ENCODE peak calls at places on chromosomes 13 and 19, in four cellular contexts. C is cardiac muscle cell, R is omental fat pad, Q is PC-3. N is an unnamed sample.

GRCh38 chr13:32164622-32165268 is 133.2 kb downstream of the FRY start:
- DNase-seq in R (no peak), C (peak), Q (peak), N (peak)

GRCh38 chr19:41521860-41522555 is 54.0 kb upstream of the CEACAM21 start:
- DNase-seq in R (no peak), C (peak), Q (no peak), N (no peak)

GRCh38 chr19:55087542-55087935 is 11.9 kb downstream of the EPS8L1 start:
- DNase-seq in C (no peak), Q (no peak), R (no peak), N (no peak)

GRCh38 chr19:16324384-16325160 is at the start of gene KLF2:
- DNase-seq in R (peak), C (peak), Q (peak), N (peak)

GRCh38 chr13:83880275-83881027 is 1.8 kb downstream of the SLITRK1 start:
- DNase-seq in R (no peak), Q (no peak), C (no peak), N (no peak)

GRCh38 chr19:24057144-24057543 is 29.8 kb upstream of the ZNF254 start:
- DNase-seq in Q (no peak), R (no peak), C (no peak), N (no peak)

GRCh38 chr13:73984201-73984600 is 150.0 kb downstream of the KLF12 start:
- DNase-seq in C (no peak), Q (no peak), R (no peak), N (no peak)

GRCh38 chr19:35753634-35754364 is 3.0 kb downstream of the HSPB6 start:
- DNase-seq in R (no peak), C (no peak), Q (no peak), N (no peak)

GRCh38 chr13:109154546-109154945 is 525.1 kb downstream of the MYO16 start:
- DNase-seq in Q (no peak), R (no peak), C (no peak), N (peak)

GRCh38 chr13:41271456-41272285 is 8.3 kb upstream of the MTRF1 start:
- DNase-seq in Q (no peak), C (no peak), R (no peak), N (no peak)

GRCh38 chr13:108572782-108573211 is 56.6 kb upstream of the MYO16 start:
- DNase-seq in Q (no peak), R (no peak), C (peak), N (peak)

GRCh38 chr19:13978306-13978705 is 26.0 kb downstream of the DCAF15 start:
- DNase-seq in C (peak), R (peak), Q (no peak), N (no peak)

GRCh38 chr13:43444085-43444484 is 342.7 kb downstream of the ENOX1 start:
- DNase-seq in C (no peak), Q (no peak), R (no peak), N (no peak)

GRCh38 chr19:3976495-3977241 is 5.8 kb upstream of the DAPK3 start:
- DNase-seq in Q (no peak), C (no peak), R (no peak), N (no peak)

GRCh38 chr19:46661735-46662592 is 982 bp upstream of the DACT3 start:
- DNase-seq in R (peak), Q (peak), C (peak), N (peak)

GRCh38 chr19:32674153-32674958 is 624 bp downstream of the ANKRD27 start:
- DNase-seq in C (no peak), Q (no peak), R (no peak), N (peak)

GRCh38 chr13:65943711-65944110 is 1286.4 kb downstream of the PCDH9 start:
- DNase-seq in C (no peak), R (no peak), Q (no peak), N (peak)

DNA sequence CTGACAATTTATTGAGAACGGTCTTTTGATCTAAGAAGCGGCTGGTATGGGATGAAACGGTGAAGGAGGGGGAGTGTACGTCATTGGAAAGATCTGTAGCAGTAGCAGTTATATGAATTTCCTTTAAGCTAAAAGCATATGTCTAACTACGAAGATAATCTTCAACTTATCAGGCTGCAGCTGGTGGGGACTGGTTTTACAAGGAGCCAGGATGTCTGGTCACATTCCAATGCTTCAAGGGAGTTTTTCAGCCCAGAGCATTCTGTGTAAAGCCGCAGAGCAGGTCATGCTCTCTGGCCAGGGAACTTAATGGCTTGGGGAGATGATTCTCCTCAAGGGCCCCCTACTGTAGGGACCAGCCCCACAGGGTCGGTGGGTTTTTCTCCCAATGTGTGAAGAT is 29.2 kb downstream of the CLEC4M start:
- DNase-seq in C (peak), R (no peak), Q (peak), N (no peak)
- TF ChIP-seq CTCF in C (no peak), R (no peak), Q (no peak), N (no peak)

DNA sequence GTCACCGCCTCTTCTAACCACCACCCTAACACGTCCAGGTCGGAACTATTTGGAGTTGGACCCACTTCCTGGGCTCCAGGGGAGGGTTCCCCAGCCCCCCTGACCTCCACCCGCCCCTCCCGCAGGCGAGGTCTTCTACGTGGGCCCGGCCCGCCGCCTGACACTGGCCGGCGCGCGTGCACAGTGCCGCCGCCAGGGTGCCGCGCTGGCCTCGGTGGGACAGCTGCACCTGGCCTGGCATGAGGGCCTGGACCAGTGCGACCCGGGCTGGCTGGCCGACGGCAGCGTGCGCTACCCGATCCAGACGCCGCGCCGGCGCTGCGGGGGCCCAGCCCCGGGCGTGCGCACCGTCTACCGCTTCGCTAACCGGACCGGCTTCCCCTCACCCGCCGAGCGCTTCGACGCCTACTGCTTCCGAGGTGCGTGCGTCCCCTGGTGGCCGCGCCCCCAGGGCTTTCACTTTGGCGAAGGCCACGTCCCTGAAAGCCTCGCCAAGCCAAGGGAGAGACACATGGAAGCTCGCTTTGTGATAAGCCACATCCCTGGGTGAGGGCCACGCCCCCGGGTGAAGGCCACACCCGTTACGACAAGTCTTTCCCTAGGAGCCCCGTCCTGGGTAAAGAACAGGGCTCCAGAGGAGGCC is 13.2 kb downstream of the NCAN start:
- DNase-seq in R (no peak), C (peak), Q (peak), N (peak)
- TF ChIP-seq CTCF in R (no peak), C (peak), Q (peak), N (peak)

GRCh38 chr13:75299206-75299605 is 182.8 kb downstream of the TBC1D4 start:
- DNase-seq in C (peak), Q (no peak), R (no peak), N (no peak)

GRCh38 chr13:75299913-75300862 is 181.8 kb downstream of the TBC1D4 start:
- DNase-seq in Q (peak), R (no peak), C (no peak), N (peak)

GRCh38 chr13:75305057-75305456 is 176.9 kb downstream of the TBC1D4 start:
- DNase-seq in R (no peak), C (peak), Q (no peak), N (no peak)

GRCh38 chr13:75303295-75303694 is 178.7 kb downstream of the TBC1D4 start:
- DNase-seq in R (no peak), C (no peak), Q (no peak), N (no peak)

GRCh38 chr13:75302031-75302430 is 179.9 kb downstream of the TBC1D4 start:
- DNase-seq in R (no peak), Q (no peak), C (no peak), N (no peak)
- TF ChIP-seq CTCF in R (no peak), Q (no peak), C (no peak), N (no peak)

DNA sequence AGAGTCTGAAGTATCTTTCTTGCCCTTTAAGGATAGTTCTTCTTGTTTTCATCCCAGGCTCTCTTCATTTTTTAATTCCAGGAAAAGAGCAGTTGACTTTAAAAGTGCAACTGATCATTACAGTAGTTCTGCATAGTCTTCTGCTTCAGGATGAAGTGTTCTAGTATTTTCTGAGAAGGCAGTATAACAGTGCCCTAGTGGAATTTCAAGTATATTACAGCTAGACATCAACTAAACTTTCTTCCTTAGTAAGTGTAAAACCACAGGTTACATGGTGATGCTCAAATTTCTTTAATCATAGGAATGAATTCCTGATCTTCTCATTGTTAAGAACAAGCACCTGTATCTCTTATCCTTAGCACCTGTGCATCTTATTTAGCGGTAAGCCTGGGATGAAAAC is 10.9 kb downstream of the NUFIP1 start:
- DNase-seq in C (no peak), R (no peak), Q (no peak), N (no peak)
- TF ChIP-seq CTCF in C (peak), R (no peak), Q (no peak), N (no peak)

GRCh38 chr13:49561064-49561410 is 24.3 kb downstream of the RCBTB1 start:
- DNase-seq in C (peak), R (no peak), Q (no peak), N (no peak)

GRCh38 chr13:49563513-49563912 is 21.8 kb downstream of the RCBTB1 start:
- DNase-seq in R (no peak), Q (no peak), C (no peak), N (peak)

GRCh38 chr13:49559006-49559405 is 26.4 kb downstream of the RCBTB1 start:
- DNase-seq in Q (no peak), R (no peak), C (no peak), N (no peak)

DNA sequence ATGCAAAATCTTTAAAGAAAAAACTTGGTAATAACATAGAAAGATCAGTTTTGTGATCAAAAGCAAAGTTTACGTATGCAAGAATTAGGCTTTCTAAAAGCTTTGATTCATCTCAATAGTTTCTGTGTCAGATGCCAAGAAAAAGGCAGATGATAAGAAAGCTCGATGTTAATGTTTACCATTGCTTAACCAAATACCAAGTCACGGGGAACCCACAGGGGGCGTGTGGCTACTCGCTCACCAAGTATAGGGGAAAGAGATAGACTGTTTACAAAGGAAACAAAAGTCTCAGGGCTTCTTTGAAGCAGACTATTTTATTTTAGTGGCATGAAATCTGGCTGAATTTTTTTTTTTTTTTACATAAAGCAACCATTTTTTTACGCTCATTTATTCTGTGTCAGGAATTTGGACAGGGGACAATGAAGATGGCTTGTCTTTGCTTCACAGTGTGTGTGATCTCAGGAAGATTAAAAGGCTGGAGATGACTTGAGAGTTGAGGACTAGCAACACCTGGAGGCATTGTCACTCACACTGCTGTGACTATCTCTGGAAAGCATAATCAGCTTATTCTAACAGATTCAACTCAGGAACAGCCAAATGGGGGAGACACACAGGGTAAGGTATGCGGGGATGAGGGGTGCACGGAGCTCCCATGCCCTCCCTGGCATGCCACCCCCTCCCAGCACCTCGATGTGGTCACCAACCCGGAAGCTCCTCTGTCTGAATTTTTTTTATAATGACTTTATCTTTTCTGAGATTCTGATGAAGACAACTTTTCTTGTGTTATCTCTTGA is 24.9 kb downstream of the RCBTB1 start:
- DNase-seq in Q (peak), C (peak), R (no peak), N (peak)
- TF ChIP-seq CTCF in Q (peak), C (peak), R (no peak), N (no peak)

GRCh38 chr13:67841071-67841470 is 610.9 kb upstream of the PCDH9 start:
- DNase-seq in R (no peak), Q (no peak), C (no peak), N (no peak)
- TF ChIP-seq CTCF in R (no peak), Q (peak), C (no peak), N (no peak)

GRCh38 chr19:50258918-50259372 is 55.5 kb downstream of the MYH14 start:
- DNase-seq in C (no peak), Q (peak), R (no peak), N (no peak)

GRCh38 chr19:50252887-50253268 is 49.5 kb downstream of the MYH14 start:
- DNase-seq in Q (no peak), C (no peak), R (no peak), N (no peak)

GRCh38 chr19:50257141-50257540 is 53.7 kb downstream of the MYH14 start:
- DNase-seq in R (no peak), Q (no peak), C (no peak), N (no peak)

GRCh38 chr19:50252111-50252886 is 48.9 kb downstream of the MYH14 start:
- DNase-seq in Q (peak), R (no peak), C (no peak), N (no peak)

GRCh38 chr19:50255115-50255514 is 51.7 kb downstream of the MYH14 start:
- DNase-seq in C (no peak), R (no peak), Q (peak), N (no peak)
- TF ChIP-seq CTCF in C (peak), R (no peak), Q (peak), N (no peak)

GRCh38 chr13:98564204-98564603 is 12.7 kb downstream of the STK24 start:
- DNase-seq in Q (no peak), C (no peak), R (no peak), N (no peak)

GRCh38 chr13:98567140-98567539 is 9.8 kb downstream of the STK24 start:
- DNase-seq in C (no peak), R (no peak), Q (no peak), N (no peak)

GRCh38 chr13:98557934-98558630 is 18.8 kb downstream of the STK24 start:
- DNase-seq in R (no peak), Q (no peak), C (no peak), N (no peak)

GRCh38 chr13:98565726-98566577 is 11.0 kb downstream of the STK24 start:
- DNase-seq in R (no peak), Q (no peak), C (no peak), N (no peak)

GRCh38 chr13:98563071-98563470 is 13.8 kb downstream of the STK24 start:
- DNase-seq in C (no peak), Q (peak), R (no peak), N (no peak)
- TF ChIP-seq CTCF in C (no peak), Q (no peak), R (no peak), N (no peak)

GRCh38 chr13:113358653-113359052 is 5.3 kb downstream of the GRTP1 start:
- DNase-seq in C (no peak), R (no peak), Q (no peak), N (no peak)
- TF ChIP-seq CTCF in C (no peak), R (no peak), Q (no peak), N (no peak)

GRCh38 chr19:49877020-49877878 is at the start of the genes AKT1S1 and TBC1D17:
- DNase-seq in C (peak), R (peak), Q (peak), N (peak)
- TF ChIP-seq CTCF in C (no peak), R (no peak), Q (no peak), N (no peak)

N was measured in MCF 10A.